ENCODE peak calls at places on chromosomes 7 and 10, in ten cellular contexts. T is CD8-positive, alpha-beta T cell; J is A549; R is fibroblast of pulmonary artery; Y is ascending aorta; L is neural progenitor cell; B is cardiac fibroblast; N is BJ; W is fibroblast of the aortic adventitia; G is left lung. H is an unnamed sample.

GRCh38 chr7:36795451-36796021 is 71.2 kb upstream of the AOAH start:
- DNase-seq in Y (no peak), B (no peak), L (no peak), G (no peak), W (no peak), T (no peak), R (peak), J (no peak), N (no peak), H (no peak)

GRCh38 chr10:84715911-84716310 is 387.5 kb downstream of the CCSER2 start:
- DNase-seq in W (no peak), G (no peak), Y (no peak), R (peak), J (peak), L (peak), T (no peak), B (peak), N (no peak), H (peak)

GRCh38 chr7:23422904-23423303 is 47.4 kb downstream of the IGF2BP3 start:
- DNase-seq in T (no peak), R (peak), Y (no peak), J (no peak), G (no peak), N (no peak), W (peak), B (no peak), L (no peak), H (no peak)

GRCh38 chr10:52615756-52616419 is 156.7 kb downstream of the MBL2 start:
- DNase-seq in W (peak), N (no peak), T (no peak), Y (no peak), J (no peak), L (no peak), G (no peak), B (peak), R (no peak), H (peak)

GRCh38 chr7:157507987-157508386 is 171.2 kb downstream of the DNAJB6 start:
- DNase-seq in B (no peak), W (no peak), N (no peak), G (no peak), Y (no peak), L (no peak), R (no peak), J (no peak), T (no peak), H (no peak)

GRCh38 chr7:128770238-128770637 is 5.4 kb downstream of the OPN1SW start:
- DNase-seq in T (no peak), W (peak), L (no peak), G (no peak), R (peak), J (no peak), B (no peak), Y (no peak), N (no peak), H (no peak)

GRCh38 chr10:89502556-89502955 is 32.8 kb downstream of the SLC16A12 start:
- DNase-seq in J (no peak), W (peak), L (no peak), T (no peak), R (peak), N (no peak), B (peak), G (no peak), Y (no peak), H (peak)

GRCh38 chr10:62373995-62374861 is at the start of gene ZNF365:
- DNase-seq in W (peak), Y (peak), J (peak), L (peak), G (peak), B (peak), T (peak), R (peak), N (no peak), H (peak)

GRCh38 chr7:47008461-47008860 is 573.5 kb downstream of the TNS3 start:
- DNase-seq in L (no peak), N (no peak), Y (no peak), T (no peak), G (no peak), R (no peak), J (no peak), B (peak), W (peak), H (peak)

GRCh38 chr10:69883256-69883655 is 81.5 kb downstream of the COL13A1 start:
- DNase-seq in T (no peak), L (no peak), W (no peak), B (no peak), R (no peak), J (peak), Y (no peak), G (no peak), N (no peak), H (no peak)

GRCh38 chr10:129467346-129468119 is 492 bp downstream of the MGMT start:
- DNase-seq in R (peak), G (peak), Y (no peak), J (no peak), W (peak), B (peak), L (no peak), N (no peak), T (no peak), H (peak)

GRCh38 chr7:145169908-145170307 is 334.1 kb upstream of the TPK1 start:
- DNase-seq in Y (no peak), T (no peak), R (no peak), N (no peak), B (peak), G (no peak), L (no peak), W (no peak), J (peak), H (no peak)

GRCh38 chr10:70753026-70753663 is 32.0 kb downstream of the TBATA start:
- DNase-seq in B (no peak), R (no peak), G (peak), T (no peak), L (no peak), J (no peak), W (no peak), N (no peak), Y (no peak), H (no peak)

GRCh38 chr7:75820688-75821087 is 7.1 kb upstream of the CCL24 start:
- DNase-seq in N (no peak), Y (no peak), B (no peak), T (no peak), R (no peak), W (no peak), J (no peak), G (no peak), L (no peak), H (no peak)

GRCh38 chr10:52672880-52673279 is 99.7 kb downstream of the MBL2 start:
- DNase-seq in B (no peak), N (no peak), Y (no peak), J (no peak), L (no peak), T (no peak), W (no peak), G (no peak), R (no peak), H (no peak)

GRCh38 chr10:109103278-109103677 is 820.0 kb downstream of the XPNPEP1 start:
- DNase-seq in W (no peak), Y (no peak), J (no peak), N (no peak), G (no peak), R (no peak), T (no peak), L (no peak), B (no peak), H (no peak)

GRCh38 chr10:68796609-68797008 is 30.7 kb upstream of the STOX1 start:
- DNase-seq in N (peak), J (no peak), T (no peak), W (peak), L (no peak), G (no peak), Y (no peak), B (no peak), R (no peak), H (peak)

GRCh38 chr10:17785276-17785935 is 23.7 kb upstream of the MRC1 start:
- DNase-seq in L (no peak), T (no peak), B (peak), N (no peak), R (no peak), G (no peak), Y (no peak), W (no peak), J (no peak), H (peak)

GRCh38 chr7:24346129-24346528 is 62.1 kb downstream of the NPY start:
- DNase-seq in W (no peak), B (no peak), Y (no peak), N (no peak), J (no peak), R (no peak), T (no peak), G (no peak), L (no peak), H (no peak)

GRCh38 chr10:61779950-61780659 is 117.4 kb downstream of the CABCOCO1 start:
- DNase-seq in N (peak), R (peak), G (no peak), T (no peak), W (peak), B (peak), J (peak), Y (peak), L (no peak), H (peak)

GRCh38 chr10:75755528-75755927 is 324.1 kb downstream of the LRMDA start:
- DNase-seq in L (no peak), N (no peak), B (no peak), J (no peak), W (no peak), R (no peak), Y (no peak), G (no peak), T (no peak), H (no peak)

GRCh38 chr7:83547526-83547925 is 101.4 kb downstream of the SEMA3E start:
- DNase-seq in G (no peak), L (no peak), R (peak), W (peak), N (no peak), T (no peak), B (peak), Y (no peak), J (peak), H (peak)

GRCh38 chr10:49679480-49679893 is at the start of gene C10orf53:
- DNase-seq in R (peak), G (peak), J (no peak), T (no peak), L (peak), N (no peak), Y (no peak), B (peak), W (peak), H (peak)

GRCh38 chr7:134553976-134554375 is 5.1 kb downstream of the AKR1B15 start:
- DNase-seq in L (peak), T (no peak), N (no peak), B (peak), J (peak), R (peak), G (no peak), W (no peak), Y (no peak), H (peak)

GRCh38 chr7:159071260-159071659 is 73.4 kb downstream of the VIPR2 start:
- DNase-seq in W (no peak), L (no peak), R (no peak), G (no peak), T (no peak), J (no peak), B (no peak), N (no peak), Y (no peak), H (no peak)

GRCh38 chr7:55026086-55026790 is 7.4 kb downstream of the EGFR start:
- DNase-seq in Y (no peak), G (no peak), L (no peak), R (no peak), J (no peak), W (peak), B (peak), T (no peak), N (no peak), H (peak)

GRCh38 chr7:134462337-134462925 is 3.5 kb upstream of the AKR1B1 start:
- DNase-seq in J (peak), N (peak), G (no peak), L (no peak), Y (no peak), T (no peak), R (peak), W (peak), B (peak), H (peak)

GRCh38 chr7:105277341-105277740 is 111.4 kb downstream of the SRPK2 start:
- DNase-seq in L (no peak), J (peak), T (no peak), Y (no peak), G (no peak), W (peak), R (peak), B (peak), N (no peak), H (peak)

GRCh38 chr10:72242675-72243074 is 26.6 kb upstream of the ASCC1 start:
- DNase-seq in T (no peak), J (no peak), N (no peak), G (no peak), R (peak), L (no peak), Y (peak), W (peak), B (peak), H (peak)

GRCh38 chr10:78634835-78635234 is 433.9 kb upstream of the ZMIZ1 start:
- DNase-seq in J (no peak), W (peak), Y (no peak), N (no peak), B (no peak), G (no peak), R (peak), L (no peak), T (no peak), H (no peak)

GRCh38 chr10:97853006-97853405 is 3.4 kb downstream of the GOLGA7B start:
- DNase-seq in J (no peak), B (no peak), L (no peak), R (no peak), T (no peak), N (no peak), W (no peak), Y (no peak), G (no peak), H (no peak)

GRCh38 chr10:126272526-126272925 is 115.8 kb downstream of the ADAM12 start:
- DNase-seq in T (no peak), N (no peak), W (no peak), G (no peak), Y (no peak), R (no peak), J (no peak), L (no peak), B (no peak), H (peak)

GRCh38 chr10:98516352-98516751 is 69.6 kb upstream of the HPS1 start:
- DNase-seq in G (no peak), W (no peak), Y (no peak), L (no peak), N (no peak), R (no peak), B (no peak), T (no peak), J (no peak), H (no peak)

GRCh38 chr7:99791021-99791420 is 7.0 kb upstream of the CYP3A4 start:
- DNase-seq in Y (no peak), L (no peak), R (no peak), T (no peak), J (no peak), B (peak), G (no peak), W (no peak), N (no peak), H (peak)

GRCh38 chr10:34826221-34826620 is 11.1 kb upstream of the PARD3 start:
- DNase-seq in B (no peak), G (no peak), L (no peak), W (no peak), N (no peak), R (no peak), J (no peak), T (no peak), Y (no peak), H (no peak)

GRCh38 chr7:140525741-140526140 is 46.4 kb upstream of the MKRN1 start:
- DNase-seq in B (peak), G (no peak), T (no peak), W (peak), J (no peak), N (peak), L (no peak), Y (no peak), R (peak), H (peak)

DNA sequence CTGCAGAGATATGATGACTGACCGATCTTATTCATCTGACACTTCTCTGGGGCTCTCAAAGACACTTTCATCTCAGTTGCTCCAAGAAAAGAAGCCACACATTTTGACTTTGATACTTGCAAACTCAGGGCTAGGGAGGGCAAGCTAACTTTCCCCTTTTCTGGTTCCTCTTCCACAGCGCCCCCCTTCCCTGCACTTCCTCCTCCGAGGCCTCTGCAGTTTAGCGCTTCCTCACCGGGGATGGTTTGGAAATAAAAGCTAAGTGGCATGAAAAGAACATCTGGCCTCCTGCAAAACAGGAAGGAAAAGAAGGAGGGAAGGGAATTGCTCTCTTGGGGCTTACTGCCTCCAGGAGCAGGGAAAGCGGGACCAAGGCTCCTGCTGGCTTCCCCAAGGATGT is 42.4 kb downstream of the PRKCQ start:
- DNase-seq in T (no peak), L (no peak), B (no peak), N (no peak), W (no peak), Y (no peak), R (no peak), J (no peak), G (no peak), H (no peak)
- TF ChIP-seq CTCF in T (no peak), L (no peak), B (no peak), N (no peak), W (no peak), Y (no peak), R (no peak), J (no peak), G (no peak), H (no peak)

DNA sequence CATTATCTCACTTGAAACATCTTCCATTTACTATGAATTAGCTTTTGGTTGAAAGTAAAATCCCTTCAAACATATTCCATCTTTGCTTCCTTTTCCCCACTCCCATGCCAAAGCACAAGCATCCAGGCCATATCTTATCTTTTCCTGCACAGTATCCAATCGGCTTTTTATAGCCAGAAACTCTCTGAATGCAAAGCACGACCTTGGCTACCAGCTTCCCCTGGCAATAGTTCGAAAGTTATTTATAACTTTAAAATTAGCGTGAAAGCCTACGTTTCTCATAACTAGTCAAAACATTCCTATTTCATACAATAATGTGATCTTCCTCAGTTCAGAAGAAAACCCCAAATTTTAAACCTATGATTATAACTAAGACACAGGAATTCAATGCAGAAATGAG is 440 bp downstream of the CTNNA3 start:
- DNase-seq in T (no peak), R (no peak), L (no peak), B (no peak), Y (no peak), J (no peak), N (no peak), W (peak), G (no peak), H (no peak)
- H3K4me3 ChIP-seq in T (no peak), R (no peak), L (no peak), B (no peak), Y (peak), J (no peak), N (no peak), W (no peak), G (no peak), H (no peak)

DNA sequence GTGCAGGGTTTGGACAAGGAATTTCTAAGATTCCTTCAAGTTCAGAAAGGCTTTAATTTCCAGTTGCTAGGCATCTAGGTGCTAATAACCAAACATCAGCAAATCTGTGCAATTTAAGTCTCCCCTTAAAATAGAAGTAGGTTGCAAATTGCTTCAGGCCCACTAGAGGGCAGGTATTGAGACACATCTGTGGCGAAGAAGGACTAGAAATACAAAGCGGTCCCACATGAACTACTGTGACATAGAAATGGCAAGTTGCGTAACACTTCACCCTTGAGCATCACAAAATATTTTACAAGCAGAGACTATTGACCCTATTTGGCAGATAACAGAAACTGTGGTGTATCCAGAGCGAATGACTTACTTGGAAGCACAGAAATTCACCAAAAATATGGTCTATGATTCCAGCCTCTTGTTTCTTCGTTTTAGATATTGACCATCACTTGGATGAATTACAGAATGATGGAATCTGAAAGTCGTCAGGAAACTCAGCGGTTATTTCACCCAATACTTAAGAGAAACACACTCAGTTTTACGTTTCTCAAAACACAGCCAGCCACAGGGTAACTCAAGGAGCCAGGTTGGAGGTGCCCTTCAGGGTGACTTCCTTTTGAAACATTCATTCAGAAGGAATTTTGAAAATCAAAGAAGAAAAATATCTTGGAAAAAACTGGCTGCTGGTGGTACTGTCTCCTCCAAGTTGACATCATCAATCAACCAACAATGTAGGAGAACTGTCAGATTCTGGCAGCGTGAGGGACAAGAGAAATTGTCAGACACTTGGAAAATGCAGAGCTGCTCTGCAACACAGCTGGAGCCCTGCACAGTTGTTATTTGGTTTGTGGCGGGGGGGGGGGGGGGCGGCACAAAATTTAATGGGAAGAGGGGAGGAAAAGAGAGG is 256.3 kb upstream of the MINDY3 start:
- DNase-seq in W (peak), T (no peak), J (peak), B (peak), Y (no peak), L (peak), G (no peak), R (peak), N (no peak), H (peak)
- TF ChIP-seq CTCF in W (peak), T (no peak), J (peak), B (peak), Y (peak), L (peak), G (no peak), R (peak), N (peak), H (peak)

GRCh38 chr10:123994417-123995081 is 98.8 kb downstream of the CHST15 start:
- DNase-seq in N (peak), J (peak), G (peak), R (peak), B (peak), W (peak), Y (peak), L (peak), T (peak), H (peak)
- H3K4me3 ChIP-seq in N (peak), J (peak), G (peak), R (no peak), B (peak), W (peak), Y (peak), L (peak), T (peak), H (peak)

GRCh38 chr7:13725591-13725990 is 263.9 kb downstream of the ETV1 start:
- DNase-seq in R (peak), L (no peak), B (peak), Y (no peak), N (no peak), W (peak), J (no peak), G (no peak), T (no peak), H (peak)
- TF ChIP-seq CTCF in R (peak), L (peak), B (peak), Y (no peak), N (no peak), W (peak), J (peak), G (no peak), T (no peak), H (peak)